ENCODE peak calls at places on chromosome 1, in eight cellular contexts. One of them, this sample, is unnamed.
A peak's percentile ranks its signal among the peaks of the same experiment; 100 is the strongest.

GRCh38 chr1:152426731-152427130 is 12.7 kb upstream of the CRNN start:
- DNase-seq in IMR-90: no peak
- DNase-seq in prostate gland: no peak
- DNase-seq in Peyer's patch: no peak
- DNase-seq in right lobe of liver: no peak
- DNase-seq in stomach: no peak
- DNase-seq in transverse colon: no peak
- DNase-seq in A549: no peak
- DNase-seq in this sample: no peak

GRCh38 chr1:243982451-243983018 is 68.5 kb upstream of the ZBTB18 start:
- DNase-seq in stomach: no peak
- DNase-seq in IMR-90: no peak
- DNase-seq in transverse colon: no peak
- DNase-seq in A549: no peak
- DNase-seq in Peyer's patch: no peak
- DNase-seq in prostate gland: no peak
- DNase-seq in right lobe of liver: no peak
- DNase-seq in this sample: no peak

GRCh38 chr1:31556481-31557006 is 19.8 kb upstream of the TINAGL1 start:
- DNase-seq in A549: no peak
- DNase-seq in transverse colon: no peak
- DNase-seq in Peyer's patch: no peak
- DNase-seq in IMR-90: no peak
- DNase-seq in prostate gland: no peak
- DNase-seq in right lobe of liver: no peak
- DNase-seq in stomach: no peak
- DNase-seq in this sample: no peak

GRCh38 chr1:167043752-167044488 is 46.3 kb downstream of the GPA33 start:
- DNase-seq in Peyer's patch: peak; percentile 81
- DNase-seq in stomach: peak; percentile 87
- DNase-seq in IMR-90: peak; percentile 4
- DNase-seq in right lobe of liver: peak; percentile 80
- DNase-seq in prostate gland: peak; percentile 76
- DNase-seq in transverse colon: peak; percentile 88
- DNase-seq in A549: peak; percentile 40
- DNase-seq in this sample: peak; percentile 37

GRCh38 chr1:193069748-193070394 is 10.5 kb downstream of the RO60 start:
- DNase-seq in prostate gland: no peak
- DNase-seq in stomach: no peak
- DNase-seq in A549: peak; percentile 39
- DNase-seq in right lobe of liver: no peak
- DNase-seq in Peyer's patch: no peak
- DNase-seq in IMR-90: no peak
- DNase-seq in transverse colon: no peak
- DNase-seq in this sample: no peak

GRCh38 chr1:243408479-243408878 is 152.6 kb downstream of the SDCCAG8 start:
- DNase-seq in prostate gland: no peak
- DNase-seq in Peyer's patch: no peak
- DNase-seq in IMR-90: no peak
- DNase-seq in stomach: no peak
- DNase-seq in right lobe of liver: no peak
- DNase-seq in A549: no peak
- DNase-seq in transverse colon: no peak
- DNase-seq in this sample: no peak

GRCh38 chr1:21873761-21874160 is 61.7 kb downstream of the LDLRAD2 start:
- DNase-seq in A549: no peak
- DNase-seq in transverse colon: no peak
- DNase-seq in Peyer's patch: no peak
- DNase-seq in stomach: no peak
- DNase-seq in right lobe of liver: no peak
- DNase-seq in IMR-90: no peak
- DNase-seq in prostate gland: no peak
- DNase-seq in this sample: no peak

GRCh38 chr1:25833158-25833557 is 13.4 kb downstream of the MTFR1L start:
- DNase-seq in right lobe of liver: no peak
- DNase-seq in IMR-90: no peak
- DNase-seq in Peyer's patch: no peak
- DNase-seq in transverse colon: no peak
- DNase-seq in A549: no peak
- DNase-seq in stomach: no peak
- DNase-seq in prostate gland: no peak
- DNase-seq in this sample: no peak

GRCh38 chr1:229225331-229225782 is 45.6 kb upstream of the RAB4A start:
- DNase-seq in IMR-90: no peak
- DNase-seq in stomach: no peak
- DNase-seq in Peyer's patch: peak; percentile 84
- DNase-seq in transverse colon: peak; percentile 86
- DNase-seq in right lobe of liver: peak; percentile 73
- DNase-seq in A549: no peak
- DNase-seq in prostate gland: no peak
- DNase-seq in this sample: no peak

GRCh38 chr1:211534545-211535291 is 42.8 kb upstream of the RD3 start:
- DNase-seq in right lobe of liver: no peak
- DNase-seq in prostate gland: no peak
- DNase-seq in IMR-90: no peak
- DNase-seq in Peyer's patch: no peak
- DNase-seq in A549: no peak
- DNase-seq in transverse colon: no peak
- DNase-seq in stomach: no peak
- DNase-seq in this sample: no peak

GRCh38 chr1:245051349-245052221 is 103.2 kb upstream of the KIF26B start:
- DNase-seq in A549: no peak
- DNase-seq in right lobe of liver: no peak
- DNase-seq in Peyer's patch: no peak
- DNase-seq in stomach: peak; percentile 35
- DNase-seq in prostate gland: no peak
- DNase-seq in transverse colon: no peak
- DNase-seq in IMR-90: peak; percentile 62
- DNase-seq in this sample: peak; percentile 54

GRCh38 chr1:187842406-187843165 is 1013.8 kb downstream of the PLA2G4A start:
- DNase-seq in stomach: no peak
- DNase-seq in right lobe of liver: no peak
- DNase-seq in A549: no peak
- DNase-seq in prostate gland: no peak
- DNase-seq in Peyer's patch: no peak
- DNase-seq in IMR-90: peak; percentile 16
- DNase-seq in transverse colon: no peak
- DNase-seq in this sample: no peak

GRCh38 chr1:156692958-156693857 is 12.2 kb downstream of the CRABP2 start:
- DNase-seq in transverse colon: peak; percentile 22
- DNase-seq in A549: no peak
- DNase-seq in right lobe of liver: no peak
- DNase-seq in IMR-90: no peak
- DNase-seq in stomach: peak; percentile 56
- DNase-seq in Peyer's patch: no peak
- DNase-seq in prostate gland: peak; percentile 39
- DNase-seq in this sample: no peak

GRCh38 chr1:19811206-19811851 is 3.8 kb downstream of the RNF186 start:
- DNase-seq in A549: peak; percentile 24
- DNase-seq in transverse colon: peak; percentile 66
- DNase-seq in stomach: peak; percentile 62
- DNase-seq in right lobe of liver: peak; percentile 74
- DNase-seq in IMR-90: peak; percentile 49
- DNase-seq in prostate gland: no peak
- DNase-seq in Peyer's patch: peak; percentile 72
- DNase-seq in this sample: no peak

GRCh38 chr1:111739984-111740765 is 980 bp upstream of the INKA2 start:
- DNase-seq in Peyer's patch: peak; percentile 65
- DNase-seq in IMR-90: peak; percentile 52
- DNase-seq in stomach: peak; percentile 69
- DNase-seq in right lobe of liver: no peak
- DNase-seq in A549: peak; percentile 35
- DNase-seq in prostate gland: peak; percentile 56
- DNase-seq in transverse colon: peak; percentile 69
- DNase-seq in this sample: peak; percentile 79

GRCh38 chr1:167465751-167466150 is 52.6 kb downstream of the CD247 start:
- DNase-seq in A549: no peak
- DNase-seq in Peyer's patch: no peak
- DNase-seq in right lobe of liver: no peak
- DNase-seq in IMR-90: no peak
- DNase-seq in transverse colon: no peak
- DNase-seq in stomach: no peak
- DNase-seq in prostate gland: no peak
- DNase-seq in this sample: no peak

GRCh38 chr1:91635763-91636162 is 135.1 kb downstream of the CDC7 start:
- DNase-seq in prostate gland: no peak
- DNase-seq in IMR-90: no peak
- DNase-seq in right lobe of liver: no peak
- DNase-seq in Peyer's patch: no peak
- DNase-seq in A549: no peak
- DNase-seq in transverse colon: no peak
- DNase-seq in stomach: no peak
- DNase-seq in this sample: no peak

GRCh38 chr1:44620072-44620471 is 54.2 kb downstream of the TMEM53 start:
- DNase-seq in right lobe of liver: no peak
- DNase-seq in stomach: no peak
- DNase-seq in IMR-90: no peak
- DNase-seq in prostate gland: no peak
- DNase-seq in transverse colon: no peak
- DNase-seq in A549: no peak
- DNase-seq in Peyer's patch: no peak
- DNase-seq in this sample: no peak

GRCh38 chr1:12078938-12079861 is 16.1 kb downstream of the TNFRSF8 start:
- DNase-seq in transverse colon: no peak
- DNase-seq in Peyer's patch: no peak
- DNase-seq in A549: peak; percentile 54
- DNase-seq in prostate gland: no peak
- DNase-seq in stomach: no peak
- DNase-seq in IMR-90: peak; percentile 47
- DNase-seq in right lobe of liver: peak; percentile 46
- DNase-seq in this sample: peak; percentile 62

GRCh38 chr1:216826206-216826605 is 103.0 kb upstream of the ESRRG start:
- DNase-seq in stomach: no peak
- DNase-seq in right lobe of liver: no peak
- DNase-seq in A549: no peak
- DNase-seq in Peyer's patch: no peak
- DNase-seq in prostate gland: no peak
- DNase-seq in transverse colon: no peak
- DNase-seq in IMR-90: no peak
- DNase-seq in this sample: no peak
- TF ChIP-seq POLR2A in stomach: no peak
- TF ChIP-seq POLR2A in right lobe of liver: no peak
- TF ChIP-seq POLR2A in A549: no peak
- TF ChIP-seq POLR2A in Peyer's patch: no peak
- TF ChIP-seq POLR2A in prostate gland: no peak
- TF ChIP-seq POLR2A in transverse colon: no peak
- TF ChIP-seq POLR2A in IMR-90: no peak
- TF ChIP-seq POLR2A in this sample: no peak

GRCh38 chr1:1402081-1402900 is 3.2 kb upstream of the CCNL2 start:
- DNase-seq in right lobe of liver: no peak
- DNase-seq in transverse colon: peak; percentile 36
- DNase-seq in stomach: no peak
- DNase-seq in IMR-90: peak; percentile 60
- DNase-seq in A549: peak; percentile 51
- DNase-seq in prostate gland: no peak
- DNase-seq in Peyer's patch: no peak
- DNase-seq in this sample: no peak
- H3K27ac ChIP-seq in right lobe of liver: no peak overlapping the region
- H3K27ac ChIP-seq in transverse colon: no peak overlapping the region
- H3K27ac ChIP-seq in stomach: no peak overlapping the region
- H3K27ac ChIP-seq in IMR-90: no peak overlapping the region
- H3K27ac ChIP-seq in A549: no peak overlapping the region
- H3K27ac ChIP-seq in prostate gland: no peak overlapping the region
- H3K27ac ChIP-seq in Peyer's patch: no peak overlapping the region
- H3K27ac ChIP-seq in this sample: no peak overlapping the region

DNA sequence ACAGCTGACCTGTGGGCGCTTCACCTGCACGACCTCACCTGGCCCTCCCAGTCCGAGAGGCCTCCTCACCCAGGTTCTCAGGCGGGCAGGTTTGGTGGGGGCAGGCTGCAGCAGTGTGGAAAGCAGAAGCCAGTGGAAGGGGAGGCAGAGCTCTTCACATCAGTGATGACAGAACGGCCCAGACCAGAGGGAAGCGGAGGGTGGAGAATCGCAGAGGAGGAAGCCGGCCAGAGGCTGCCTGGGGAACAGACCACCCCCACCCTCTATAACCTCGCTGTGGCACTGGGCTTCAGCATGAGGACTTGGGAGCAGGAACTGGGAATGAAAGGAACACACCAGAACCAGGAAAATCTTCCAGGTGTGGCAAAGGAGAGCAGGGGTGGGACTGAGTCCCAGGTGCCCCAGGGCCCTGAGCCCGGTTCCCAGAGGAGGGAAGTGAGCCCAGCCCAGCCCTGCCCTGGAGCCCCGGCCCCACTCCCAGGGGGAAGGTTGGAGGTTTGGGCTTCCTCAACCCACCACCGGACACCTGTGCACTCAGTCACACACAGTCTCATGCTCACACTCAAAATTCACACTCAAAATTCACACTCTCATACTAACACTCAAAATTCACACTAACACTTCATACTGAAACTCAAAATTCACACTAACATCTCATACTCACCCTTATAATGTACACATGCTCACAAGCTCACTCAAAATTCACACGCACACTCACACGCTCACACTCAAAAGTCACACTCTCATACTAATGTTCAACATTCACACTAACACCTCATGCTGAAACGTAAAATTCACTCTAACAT is 265.0 kb upstream of the VAMP3 start:
- DNase-seq in IMR-90: no peak
- DNase-seq in stomach: no peak
- DNase-seq in Peyer's patch: no peak
- DNase-seq in A549: no peak
- DNase-seq in right lobe of liver: no peak
- DNase-seq in prostate gland: no peak
- DNase-seq in transverse colon: no peak
- DNase-seq in this sample: no peak
- H3K4me1 ChIP-seq in IMR-90: peaks cover 5% of the 10 kb centered on the region
- H3K4me1 ChIP-seq in stomach: peaks cover 17% of the 10 kb centered on the region
- H3K4me1 ChIP-seq in Peyer's patch: no peaks in the 10 kb centered on the region
- H3K4me1 ChIP-seq in A549: peaks cover 26% of the 10 kb centered on the region
- H3K4me1 ChIP-seq in right lobe of liver: no peaks in the 10 kb centered on the region
- H3K4me1 ChIP-seq in prostate gland: no peaks in the 10 kb centered on the region
- H3K4me1 ChIP-seq in transverse colon: peaks cover 6% of the 10 kb centered on the region
- H3K4me1 ChIP-seq in this sample: peaks cover 13% of the 10 kb centered on the region

GRCh38 chr1:160097196-160097910 is 1.1 kb downstream of the IGSF8 start:
- DNase-seq in transverse colon: no peak
- DNase-seq in prostate gland: no peak
- DNase-seq in IMR-90: no peak
- DNase-seq in right lobe of liver: no peak
- DNase-seq in stomach: no peak
- DNase-seq in Peyer's patch: no peak
- DNase-seq in A549: no peak
- DNase-seq in this sample: no peak

GRCh38 chr1:160096491-160097116 is 1.8 kb downstream of the IGSF8 start:
- DNase-seq in transverse colon: no peak
- DNase-seq in prostate gland: no peak
- DNase-seq in IMR-90: peak; percentile 52
- DNase-seq in Peyer's patch: no peak
- DNase-seq in stomach: no peak
- DNase-seq in A549: no peak
- DNase-seq in right lobe of liver: peak; percentile 76
- DNase-seq in this sample: no peak

GRCh38 chr1:160099716-160100375 is 1.4 kb upstream of the IGSF8 start:
- DNase-seq in Peyer's patch: peak; percentile 33
- DNase-seq in stomach: no peak
- DNase-seq in transverse colon: no peak
- DNase-seq in prostate gland: no peak
- DNase-seq in A549: no peak
- DNase-seq in IMR-90: no peak
- DNase-seq in right lobe of liver: no peak
- DNase-seq in this sample: no peak

GRCh38 chr1:160098852-160099647 is 631 bp upstream of the IGSF8 start:
- DNase-seq in prostate gland: peak; percentile 97
- DNase-seq in Peyer's patch: peak; percentile 99
- DNase-seq in A549: peak; percentile 92
- DNase-seq in IMR-90: peak; percentile 87
- DNase-seq in right lobe of liver: peak; percentile 99
- DNase-seq in transverse colon: peak; percentile 99
- DNase-seq in stomach: peak; percentile 98
- DNase-seq in this sample: peak; percentile 99

GRCh38 chr1:160097911-160098851 is at the start of gene IGSF8:
- DNase-seq in Peyer's patch: peak; percentile 97
- DNase-seq in transverse colon: peak; percentile 95
- DNase-seq in prostate gland: peak; percentile 90
- DNase-seq in A549: peak; percentile 78
- DNase-seq in right lobe of liver: peak; percentile 95
- DNase-seq in stomach: peak; percentile 94
- DNase-seq in IMR-90: peak; percentile 69
- DNase-seq in this sample: peak; percentile 89
- TF ChIP-seq POLR2A in Peyer's patch: peak; percentile 80
- TF ChIP-seq POLR2A in transverse colon: peak; percentile 73
- TF ChIP-seq POLR2A in prostate gland: peak; percentile 66
- TF ChIP-seq POLR2A in A549: no peak
- TF ChIP-seq POLR2A in right lobe of liver: peak; percentile 47
- TF ChIP-seq POLR2A in stomach: no peak
- TF ChIP-seq POLR2A in IMR-90: no peak
- TF ChIP-seq POLR2A in this sample: peak; percentile 13

This sample was measured in ovary.